ENCODE peak calls at places on chromosomes 16 and 17, in six cellular contexts. R is LoVo, P is AG09309, A is CMK, G is K562, N is fibroblast of the aortic adventitia. Y is an unnamed sample.

GRCh38 chr17:72640415-72641165 is 451.9 kb downstream of the SLC39A11 start:
- DNase-seq in A (no peak), R (peak), P (no peak), N (no peak), G (no peak), Y (no peak)

GRCh38 chr17:12588531-12588930 is 77.2 kb upstream of the MYOCD start:
- DNase-seq in R (no peak), G (no peak), A (no peak), P (no peak), N (no peak), Y (no peak)

GRCh38 chr17:78878871-78879270 is 24.1 kb downstream of the CEP295NL start:
- DNase-seq in N (no peak), P (no peak), A (no peak), R (no peak), G (no peak), Y (no peak)

GRCh38 chr16:1174477-1175357 is 21.8 kb downstream of the CACNA1H start:
- DNase-seq in P (no peak), A (no peak), G (no peak), N (no peak), R (no peak), Y (no peak)

GRCh38 chr17:43839670-43840101 is 6.7 kb upstream of the MPP3 start:
- DNase-seq in P (no peak), R (peak), N (no peak), G (peak), A (no peak), Y (no peak)

GRCh38 chr16:25553711-25554436 is 137.9 kb upstream of the HS3ST4 start:
- DNase-seq in A (peak), G (peak), N (peak), P (no peak), R (peak), Y (peak)

GRCh38 chr16:83588070-83588469 is 219.7 kb upstream of the HSBP1 start:
- DNase-seq in A (no peak), P (no peak), N (no peak), R (no peak), G (no peak), Y (no peak)

GRCh38 chr16:85986931-85987749 is 88.2 kb downstream of the IRF8 start:
- DNase-seq in A (no peak), G (peak), R (no peak), N (no peak), P (no peak), Y (peak)

GRCh38 chr16:77618011-77618410 is 104.3 kb upstream of the NUDT7 start:
- DNase-seq in G (no peak), P (no peak), A (no peak), R (no peak), N (no peak), Y (no peak)

GRCh38 chr17:39002991-39003715 is 36.0 kb upstream of the FBXO47 start:
- DNase-seq in A (no peak), R (no peak), N (peak), G (peak), P (peak), Y (no peak)

GRCh38 chr16:57742543-57742942 is 7.0 kb downstream of the KATNB1 start:
- DNase-seq in G (peak), N (no peak), P (no peak), A (no peak), R (no peak), Y (no peak)

GRCh38 chr16:85688586-85689284 is at the start of gene GINS2:
- DNase-seq in R (peak), A (peak), N (peak), P (peak), G (peak), Y (peak)

GRCh38 chr17:33297643-33298042 is 4.5 kb upstream of the ASIC2 start:
- DNase-seq in N (no peak), G (no peak), A (no peak), P (no peak), R (no peak), Y (no peak)

GRCh38 chr16:25838724-25839186 is 147.0 kb downstream of the HS3ST4 start:
- DNase-seq in R (peak), G (peak), A (peak), N (peak), P (peak), Y (peak)

GRCh38 chr16:78607022-78607421 is 507.6 kb downstream of the WWOX start:
- DNase-seq in N (no peak), A (no peak), G (no peak), R (no peak), P (no peak), Y (no peak)

GRCh38 chr17:45410144-45411091 is 22.3 kb downstream of the ARHGAP27 start:
- DNase-seq in N (no peak), P (no peak), R (no peak), A (peak), G (no peak), Y (peak)

GRCh38 chr17:44083250-44083849 is 12.8 kb downstream of the G6PC3 start:
- DNase-seq in N (no peak), R (no peak), A (no peak), P (no peak), G (peak), Y (peak)

GRCh38 chr16:84194470-84195200 is 3.7 kb downstream of the ADAD2 start:
- DNase-seq in A (no peak), G (no peak), R (no peak), P (no peak), N (no peak), Y (no peak)

GRCh38 chr16:27464663-27465482 is 62.9 kb downstream of the IL21R start:
- DNase-seq in R (no peak), A (no peak), P (no peak), G (no peak), N (no peak), Y (no peak)

GRCh38 chr16:4293822-4294457 is 21.1 kb upstream of the TFAP4 start:
- DNase-seq in G (no peak), N (peak), P (no peak), R (no peak), A (no peak), Y (no peak)

GRCh38 chr17:45123930-45124796 is 8.2 kb downstream of the PLCD3 start:
- DNase-seq in N (peak), A (no peak), R (peak), G (peak), P (no peak), Y (peak)

GRCh38 chr17:47205419-47205963 is 3.7 kb upstream of the MYL4 start:
- DNase-seq in P (no peak), R (peak), A (no peak), G (no peak), N (peak), Y (peak)

GRCh38 chr17:39757176-39757662 is 19.5 kb downstream of the GRB7 start:
- DNase-seq in G (no peak), P (no peak), R (no peak), A (no peak), N (no peak), Y (no peak)

GRCh38 chr17:9002610-9003354 is 18.5 kb upstream of the NTN1 start:
- DNase-seq in P (no peak), R (no peak), N (no peak), G (no peak), A (no peak), Y (no peak)

GRCh38 chr17:1110844-1111598 is 68.8 kb downstream of the ABR start:
- DNase-seq in A (no peak), G (no peak), P (peak), R (peak), N (peak), Y (no peak)

GRCh38 chr16:85699628-85700027 is 10.9 kb upstream of the GINS2 start:
- DNase-seq in N (peak), R (no peak), A (no peak), P (peak), G (peak), Y (peak)

GRCh38 chr16:57386381-57386951 is 14.2 kb downstream of the CX3CL1 start:
- DNase-seq in G (no peak), R (no peak), A (no peak), N (peak), P (peak), Y (no peak)

GRCh38 chr16:67404740-67405226 is 11.5 kb upstream of the TPPP3 start:
- DNase-seq in N (no peak), G (no peak), R (peak), P (no peak), A (no peak), Y (no peak)

GRCh38 chr17:44262654-44263225 is 5.2 kb downstream of the SLC4A1 start:
- DNase-seq in R (no peak), A (no peak), N (no peak), G (no peak), P (no peak), Y (no peak)

GRCh38 chr17:4987767-4988083 is 250 bp upstream of the CAMTA2 start:
- DNase-seq in G (no peak), P (no peak), R (no peak), A (no peak), N (no peak), Y (peak)

GRCh38 chr16:886084-886543 is 84.7 kb downstream of the LMF1 start:
- DNase-seq in P (no peak), A (no peak), N (no peak), G (no peak), R (no peak), Y (no peak)

GRCh38 chr16:84625556-84625955 is 7.7 kb upstream of the COTL1 start:
- DNase-seq in G (no peak), P (no peak), A (no peak), N (no peak), R (no peak), Y (no peak)

GRCh38 chr17:49932131-49932723 is 36.8 kb upstream of the DLX4 start:
- DNase-seq in P (no peak), A (no peak), G (no peak), N (no peak), R (no peak), Y (no peak)

GRCh38 chr17:33197342-33197741 is 95.8 kb downstream of the ASIC2 start:
- DNase-seq in R (no peak), A (no peak), P (no peak), N (no peak), G (no peak), Y (no peak)

GRCh38 chr16:81495321-81496234 is 51.0 kb downstream of the CMIP start:
- DNase-seq in P (no peak), G (peak), N (peak), A (peak), R (no peak), Y (peak)

GRCh38 chr16:4925791-4926190 is 11.2 kb downstream of the PPL start:
- DNase-seq in P (no peak), A (no peak), R (no peak), G (no peak), N (no peak), Y (no peak)